ENCODE peak calls at places on chromosomes 6 and 20, in seven cellular contexts. U, Y, M, H, S, P and I are unnamed samples.

GRCh38 chr20:58610811-58611210 is 40.3 kb upstream of the STX16 start:
- DNase-seq in P (no peak), H (no peak), S (no peak), M (no peak), Y (no peak), U (no peak), I (no peak)

GRCh38 chr6:20291764-20292227 is 79.5 kb upstream of the MBOAT1 start:
- DNase-seq in H (no peak), Y (peak), M (peak), U (peak), S (peak), P (peak), I (peak)

GRCh38 chr20:44342240-44342639 is 5.4 kb downstream of the R3HDML start:
- DNase-seq in M (no peak), S (peak), U (no peak), Y (no peak), H (no peak), P (no peak), I (no peak)

GRCh38 chr20:45328451-45328850 is 19.8 kb downstream of the SDC4 start:
- DNase-seq in H (no peak), S (no peak), Y (no peak), P (no peak), U (no peak), M (no peak), I (no peak)

GRCh38 chr6:27829453-27830211 is 82.6 kb downstream of the OR2B2 start:
- DNase-seq in H (no peak), P (no peak), S (no peak), M (no peak), Y (no peak), U (no peak), I (no peak)

GRCh38 chr6:10518461-10519216 is 2.5 kb upstream of the GCNT2 start:
- DNase-seq in U (peak), M (no peak), S (no peak), Y (peak), P (peak), H (no peak), I (no peak)

GRCh38 chr20:8094415-8094818 is 37.6 kb upstream of the PLCB1 start:
- DNase-seq in U (peak), Y (peak), H (no peak), P (peak), S (peak), M (peak), I (no peak)

GRCh38 chr6:45710304-45710821 is 305.3 kb downstream of the CLIC5 start:
- DNase-seq in P (peak), Y (no peak), S (no peak), M (no peak), U (peak), H (no peak), I (peak)

GRCh38 chr6:127120109-127120786 is 1.8 kb downstream of the RSPO3 start:
- DNase-seq in Y (peak), S (no peak), P (no peak), U (no peak), H (no peak), M (no peak), I (peak)

GRCh38 chr6:111517965-111518364 is 34.9 kb upstream of the REV3L start:
- DNase-seq in Y (no peak), U (no peak), M (no peak), S (no peak), H (no peak), P (no peak), I (no peak)

GRCh38 chr6:36609582-36609981 is 15.4 kb downstream of the SRSF3 start:
- DNase-seq in U (no peak), H (no peak), Y (peak), S (no peak), M (no peak), P (no peak), I (no peak)

GRCh38 chr6:73631849-73632248 is 21.9 kb downstream of the SLC17A5 start:
- DNase-seq in S (peak), P (peak), U (peak), M (no peak), H (no peak), Y (no peak), I (no peak)

GRCh38 chr6:52375780-52376556 is 14.0 kb downstream of the PAQR8 start:
- DNase-seq in H (no peak), S (no peak), U (no peak), Y (no peak), P (no peak), M (no peak), I (no peak)

GRCh38 chr20:44733341-44734069 is 12.2 kb upstream of the KCNK15 start:
- DNase-seq in S (peak), Y (peak), H (no peak), U (peak), M (peak), P (peak), I (peak)

GRCh38 chr6:150539568-150539967 is 60.1 kb upstream of the PLEKHG1 start:
- DNase-seq in P (no peak), H (no peak), Y (no peak), U (no peak), S (no peak), M (no peak), I (no peak)

GRCh38 chr20:62627901-62628612 is 14.2 kb upstream of the SLCO4A1 start:
- DNase-seq in H (peak), U (peak), S (peak), M (peak), Y (no peak), P (peak), I (peak)

GRCh38 chr20:62629864-62630470 is 12.3 kb upstream of the SLCO4A1 start:
- DNase-seq in U (no peak), H (peak), Y (no peak), P (no peak), S (no peak), M (no peak), I (no peak)

GRCh38 chr20:62631336-62632317 is 10.7 kb upstream of the SLCO4A1 start:
- DNase-seq in Y (no peak), M (no peak), U (no peak), H (peak), P (no peak), S (no peak), I (no peak)

GRCh38 chr20:62625921-62626547 is 16.3 kb upstream of the SLCO4A1 start:
- DNase-seq in H (peak), M (no peak), Y (no peak), U (no peak), P (no peak), S (no peak), I (no peak)

GRCh38 chr20:62628691-62629090 is 13.6 kb upstream of the SLCO4A1 start:
- DNase-seq in U (no peak), H (peak), P (peak), M (no peak), Y (no peak), S (no peak), I (no peak)
- TF ChIP-seq CTCF in U (no peak), H (no peak), P (no peak), M (no peak), Y (no peak), S (no peak), I (no peak)

DNA sequence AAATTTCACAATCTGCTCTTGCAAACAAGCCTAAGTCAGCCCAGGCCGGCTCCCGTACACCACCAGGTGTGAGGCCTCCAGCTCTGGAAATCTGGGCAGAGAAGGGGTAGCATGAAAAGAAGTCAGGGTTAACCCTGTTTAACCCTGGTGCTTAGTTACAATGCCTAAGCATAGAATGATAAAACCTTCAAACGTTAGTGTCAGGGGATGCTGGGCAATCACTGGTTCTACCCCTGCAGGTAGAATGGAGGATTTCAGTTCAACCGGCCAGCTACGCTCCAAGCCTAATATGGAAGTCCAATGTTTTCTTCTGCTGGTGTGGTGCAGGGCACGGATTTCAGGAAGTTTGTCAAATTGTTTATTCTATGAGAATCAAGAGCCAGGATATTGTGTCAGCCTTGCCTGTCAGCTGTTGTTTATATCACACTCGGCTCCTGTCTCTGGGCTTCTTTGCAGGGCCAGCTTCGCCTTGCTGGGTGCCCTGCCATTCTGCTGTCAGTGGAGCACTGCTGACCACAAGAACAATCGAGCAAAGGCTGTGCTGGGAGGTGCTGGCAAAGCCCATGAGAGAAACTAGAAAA is 20.2 kb upstream of the CD93 start:
- DNase-seq in M (no peak), H (no peak), U (no peak), Y (no peak), P (no peak), S (no peak), I (no peak)
- TF ChIP-seq CTCF in M (no peak), H (no peak), U (no peak), Y (no peak), P (no peak), S (no peak), I (no peak)

GRCh38 chr6:157461000-157461915 is 80.3 kb downstream of the ZDHHC14 start:
- DNase-seq in P (peak), H (no peak), Y (no peak), M (peak), U (peak), S (no peak), I (peak)
- TF ChIP-seq CTCF in P (no peak), H (no peak), Y (no peak), M (no peak), U (no peak), S (no peak), I (no peak)

GRCh38 chr6:124203106-124203811 is 399.6 kb downstream of the NKAIN2 start:
- DNase-seq in S (no peak), P (no peak), Y (no peak), M (peak), U (peak), H (no peak), I (no peak)
- TF ChIP-seq CTCF in S (no peak), P (no peak), Y (no peak), M (no peak), U (no peak), H (no peak), I (no peak)